ENCODE peak calls at places on chromosomes 7 and 10, in four cellular contexts. One of them, this sample, is unnamed.

GRCh38 chr10:30553625-30554442 is 75.7 kb downstream of the LYZL2 start:
- DNase-seq in pancreas: no peak
- DNase-seq in GM10248: no peak
- DNase-seq in endodermal cell: peak
- DNase-seq in this sample: no peak

GRCh38 chr7:74070619-74070920 is 13.0 kb upstream of the LIMK1 start:
- DNase-seq in pancreas: no peak
- DNase-seq in GM10248: no peak
- DNase-seq in endodermal cell: no peak
- DNase-seq in this sample: no peak

GRCh38 chr7:87564290-87564963 is 36.3 kb downstream of the ABCB1 start:
- DNase-seq in pancreas: peak
- DNase-seq in GM10248: peak
- DNase-seq in endodermal cell: peak
- DNase-seq in this sample: peak

GRCh38 chr7:129665013-129665401 is 53.5 kb downstream of the NRF1 start:
- DNase-seq in pancreas: no peak
- DNase-seq in GM10248: no peak
- DNase-seq in endodermal cell: peak
- DNase-seq in this sample: peak

GRCh38 chr10:84353052-84353803 is 24.8 kb downstream of the CCSER2 start:
- DNase-seq in pancreas: no peak
- DNase-seq in GM10248: no peak
- DNase-seq in endodermal cell: no peak
- DNase-seq in this sample: no peak

GRCh38 chr7:27179503-27180430 is 5.3 kb downstream of the HOXA11 start:
- DNase-seq in pancreas: peak
- DNase-seq in GM10248: peak
- DNase-seq in endodermal cell: peak
- DNase-seq in this sample: peak

GRCh38 chr7:69597278-69598076 is 798 bp upstream of the AUTS2 start:
- DNase-seq in pancreas: peak
- DNase-seq in GM10248: peak
- DNase-seq in endodermal cell: peak
- DNase-seq in this sample: peak

GRCh38 chr7:130384371-130384801 is 4.1 kb downstream of the CPA1 start:
- DNase-seq in pancreas: peak
- DNase-seq in GM10248: no peak
- DNase-seq in endodermal cell: no peak
- DNase-seq in this sample: no peak

GRCh38 chr7:85191383-85191782 is 4.5 kb upstream of the SEMA3D start:
- DNase-seq in pancreas: no peak
- DNase-seq in GM10248: no peak
- DNase-seq in endodermal cell: no peak
- DNase-seq in this sample: peak

GRCh38 chr7:17369686-17370426 is 71.4 kb downstream of the AHR start:
- DNase-seq in pancreas: no peak
- DNase-seq in GM10248: no peak
- DNase-seq in endodermal cell: no peak
- DNase-seq in this sample: peak

GRCh38 chr10:76324283-76324682 is 892.9 kb downstream of the LRMDA start:
- DNase-seq in pancreas: peak
- DNase-seq in GM10248: no peak
- DNase-seq in endodermal cell: no peak
- DNase-seq in this sample: peak

GRCh38 chr7:112930787-112931186 is 140.6 kb upstream of the TMEM168 start:
- DNase-seq in pancreas: no peak
- DNase-seq in GM10248: no peak
- DNase-seq in endodermal cell: no peak
- DNase-seq in this sample: peak

GRCh38 chr7:94295805-94296204 is 98.9 kb upstream of the COL1A2 start:
- DNase-seq in pancreas: no peak
- DNase-seq in GM10248: no peak
- DNase-seq in endodermal cell: no peak
- DNase-seq in this sample: peak

GRCh38 chr7:1397491-1398327 is 61.6 kb downstream of the MICALL2 start:
- DNase-seq in pancreas: no peak
- DNase-seq in GM10248: no peak
- DNase-seq in endodermal cell: no peak
- DNase-seq in this sample: peak

GRCh38 chr7:49261928-49262327 is 337.6 kb downstream of the CDC14C start:
- DNase-seq in pancreas: no peak
- DNase-seq in GM10248: no peak
- DNase-seq in endodermal cell: no peak
- DNase-seq in this sample: no peak

GRCh38 chr10:78920011-78920410 is 148.8 kb upstream of the ZMIZ1 start:
- DNase-seq in pancreas: no peak
- DNase-seq in GM10248: no peak
- DNase-seq in endodermal cell: no peak
- DNase-seq in this sample: no peak

GRCh38 chr10:86759073-86759672 is 2.8 kb downstream of the BMPR1A start:
- DNase-seq in pancreas: no peak
- DNase-seq in GM10248: no peak
- DNase-seq in endodermal cell: no peak
- DNase-seq in this sample: no peak

GRCh38 chr7:86884152-86884551 is 175.3 kb downstream of the ELAPOR2 start:
- DNase-seq in pancreas: no peak
- DNase-seq in GM10248: no peak
- DNase-seq in endodermal cell: no peak
- DNase-seq in this sample: no peak

GRCh38 chr7:38105874-38106483 is 72.1 kb upstream of the STARD3NL start:
- DNase-seq in pancreas: no peak
- DNase-seq in GM10248: peak
- DNase-seq in endodermal cell: no peak
- DNase-seq in this sample: peak

GRCh38 chr10:63665765-63666164 is 144.6 kb downstream of the REEP3 start:
- DNase-seq in pancreas: no peak
- DNase-seq in GM10248: no peak
- DNase-seq in endodermal cell: no peak
- DNase-seq in this sample: no peak

GRCh38 chr7:1787681-1788235 is 117.7 kb downstream of the ELFN1 start:
- DNase-seq in pancreas: no peak
- DNase-seq in GM10248: no peak
- DNase-seq in endodermal cell: no peak
- DNase-seq in this sample: no peak

GRCh38 chr7:272631-273030 is 17.3 kb upstream of the FOXL3 start:
- DNase-seq in pancreas: peak
- DNase-seq in GM10248: no peak
- DNase-seq in endodermal cell: no peak
- DNase-seq in this sample: no peak

GRCh38 chr10:113563306-113564088 is 10.6 kb downstream of the HABP2 start:
- DNase-seq in pancreas: peak
- DNase-seq in GM10248: peak
- DNase-seq in endodermal cell: peak
- DNase-seq in this sample: peak

GRCh38 chr7:98826400-98826799 is 43.4 kb downstream of the TMEM130 start:
- DNase-seq in pancreas: no peak
- DNase-seq in GM10248: no peak
- DNase-seq in endodermal cell: no peak
- DNase-seq in this sample: no peak

GRCh38 chr7:155796381-155797261 is 15.6 kb downstream of the SHH start:
- DNase-seq in pancreas: peak
- DNase-seq in GM10248: peak
- DNase-seq in endodermal cell: peak
- DNase-seq in this sample: no peak

GRCh38 chr10:12927896-12928295 is 73.6 kb downstream of the CCDC3 start:
- DNase-seq in pancreas: no peak
- DNase-seq in GM10248: no peak
- DNase-seq in endodermal cell: no peak
- DNase-seq in this sample: no peak

GRCh38 chr7:155701972-155702544 is 57.6 kb downstream of the RBM33 start:
- DNase-seq in pancreas: no peak
- DNase-seq in GM10248: no peak
- DNase-seq in endodermal cell: no peak
- DNase-seq in this sample: no peak

GRCh38 chr7:104976966-104977636 is 36.9 kb upstream of the KMT2E start:
- DNase-seq in pancreas: no peak
- DNase-seq in GM10248: no peak
- DNase-seq in endodermal cell: no peak
- DNase-seq in this sample: no peak

GRCh38 chr10:24791129-24791733 is 67.5 kb upstream of the ARHGAP21 start:
- DNase-seq in pancreas: no peak
- DNase-seq in GM10248: no peak
- DNase-seq in endodermal cell: no peak
- DNase-seq in this sample: peak

GRCh38 chr7:109996411-109996810 is 1094.5 kb upstream of the LRRN3 start:
- DNase-seq in pancreas: no peak
- DNase-seq in GM10248: no peak
- DNase-seq in endodermal cell: no peak
- DNase-seq in this sample: no peak

GRCh38 chr7:40525764-40526163 is 391.0 kb downstream of the SUGCT start:
- DNase-seq in pancreas: no peak
- DNase-seq in GM10248: no peak
- DNase-seq in endodermal cell: no peak
- DNase-seq in this sample: peak

GRCh38 chr10:100993986-100994708 is 5.5 kb upstream of the LZTS2 start:
- DNase-seq in pancreas: no peak
- DNase-seq in GM10248: no peak
- DNase-seq in endodermal cell: peak
- DNase-seq in this sample: peak

GRCh38 chr10:6279540-6280267 is 77.0 kb downstream of the PFKFB3 start:
- DNase-seq in pancreas: no peak
- DNase-seq in GM10248: no peak
- DNase-seq in endodermal cell: peak
- DNase-seq in this sample: peak

GRCh38 chr7:140310337-140311002 is 87.9 kb downstream of the SLC37A3 start:
- DNase-seq in pancreas: no peak
- DNase-seq in GM10248: no peak
- DNase-seq in endodermal cell: no peak
- DNase-seq in this sample: peak

GRCh38 chr7:45244996-45245395 is 87.4 kb downstream of the RAMP3 start:
- DNase-seq in pancreas: no peak
- DNase-seq in GM10248: no peak
- DNase-seq in endodermal cell: no peak
- DNase-seq in this sample: no peak

GRCh38 chr10:1366811-1367425 is 310.7 kb downstream of the WDR37 start:
- DNase-seq in pancreas: no peak
- DNase-seq in GM10248: no peak
- DNase-seq in endodermal cell: no peak
- DNase-seq in this sample: no peak

This sample was measured in M059J.